ENCODE peak calls at places on chromosomes 3 and 15, in five cellular contexts. O is activated CD4-positive, alpha-beta T cell treated with anti-CD3 and anti-CD28 coated beads, Interleukin-2, amount 10 ng/mL, durations not matched to agents 7 days and 5 days; L is SIG-M5; D is fibroblast of lung; Y is sciatic nerve. X is an unnamed sample.

GRCh38 chr3:159762238-159762637 is 226.4 kb upstream of the IL12A start:
- DNase-seq in D (peak), L (no peak), O (no peak), Y (no peak), X (no peak)

GRCh38 chr15:62334581-62334980 is 169.5 kb upstream of the C2CD4B start:
- DNase-seq in D (no peak), L (no peak), O (no peak), Y (no peak), X (no peak)

GRCh38 chr15:90022905-90023700 is 22.0 kb downstream of the ZNF710 start:
- DNase-seq in L (no peak), Y (peak), O (no peak), D (no peak), X (no peak)

GRCh38 chr3:108296239-108296638 is at the start of gene HHLA2:
- DNase-seq in D (peak), L (no peak), Y (no peak), O (peak), X (no peak)

GRCh38 chr3:126341755-126342150 is 15.5 kb downstream of the KLF15 start:
- DNase-seq in D (no peak), Y (peak), O (no peak), L (no peak), X (no peak)

GRCh38 chr15:66617137-66618090 is 51.6 kb upstream of the LCTL start:
- DNase-seq in L (peak), D (peak), Y (peak), O (no peak), X (no peak)

GRCh38 chr3:100120022-100120421 is 5.7 kb upstream of the FILIP1L start:
- DNase-seq in O (no peak), D (no peak), L (no peak), Y (no peak), X (no peak)

GRCh38 chr15:87626835-87627234 is 629.7 kb downstream of the NTRK3 start:
- DNase-seq in D (no peak), Y (no peak), L (no peak), O (no peak), X (no peak)

GRCh38 chr15:67641453-67641852 is 99.0 kb downstream of the MAP2K5 start:
- DNase-seq in D (no peak), Y (no peak), O (no peak), L (no peak), X (no peak)

GRCh38 chr15:83292317-83292716 is 7.9 kb upstream of the BNC1 start:
- DNase-seq in O (no peak), Y (no peak), D (peak), L (no peak), X (no peak)

GRCh38 chr3:171458056-171458856 is 1.9 kb downstream of the TNIK start:
- DNase-seq in D (no peak), Y (no peak), L (no peak), O (peak), X (peak)

GRCh38 chr3:118128886-118129285 is 905.8 kb downstream of the IGSF11 start:
- DNase-seq in Y (no peak), O (no peak), L (no peak), D (peak), X (no peak)

GRCh38 chr15:37516628-37517027 is 416.3 kb upstream of the MEIS2 start:
- DNase-seq in D (no peak), O (no peak), Y (no peak), L (no peak), X (no peak)

GRCh38 chr3:70488131-70488530 is 175.7 kb upstream of the MDFIC2 start:
- DNase-seq in L (no peak), D (peak), Y (no peak), O (no peak), X (no peak)

GRCh38 chr15:66701422-66702034 is 508 bp upstream of the SMAD6 start:
- DNase-seq in L (no peak), O (peak), Y (peak), D (peak), X (peak)

GRCh38 chr15:88249220-88249619 is 7.3 kb downstream of the NTRK3 start:
- DNase-seq in D (no peak), L (no peak), O (no peak), Y (no peak), X (no peak)

GRCh38 chr3:16668776-16669545 is 63.7 kb upstream of the DAZL start:
- DNase-seq in Y (no peak), D (no peak), L (no peak), O (no peak), X (no peak)

GRCh38 chr3:76733073-76733759 is 306.7 kb upstream of the ROBO2 start:
- DNase-seq in Y (no peak), O (no peak), D (no peak), L (no peak), X (no peak)

GRCh38 chr3:197856199-197856816 is 65.3 kb downstream of the LRCH3 start:
- DNase-seq in D (no peak), O (no peak), L (no peak), Y (no peak), X (no peak)

X was measured in Jurkat, Clone E6-1.